ENCODE peak calls at places on chromosomes 4 and X, in seven cellular contexts. Y is nucleus accumbens; Q is activated CD4-positive, CD25-positive, alpha-beta regulatory T cell treated with anti-CD3 and anti-CD28 coated beads, Interleukin-2, amount 50 U/mL, for 72 hours; Z is GM23248; L is mesenteric fat pad; J is astrocyte of the hippocampus; W is CD4-positive, alpha-beta T cell. D is an unnamed sample.

GRCh38 chr4:105158837-105159236 is 12.2 kb downstream of the TET2 start:
- DNase-seq in Y (no peak), Q (no peak), Z (no peak), L (no peak), J (no peak), W (no peak), D (peak)

GRCh38 chrX:41589634-41590270 is 99.0 kb upstream of the GPR34 start:
- DNase-seq in Y (no peak), Q (no peak), Z (peak), L (no peak), J (peak), W (no peak), D (peak)

GRCh38 chr4:88706574-88706973 is 8.9 kb upstream of the NAP1L5 start:
- DNase-seq in Y (peak), Q (no peak), Z (peak), L (no peak), J (peak), W (no peak), D (peak)

GRCh38 chrX:48956728-48957414 is 536 bp downstream of the OTUD5 start:
- DNase-seq in Y (no peak), Q (peak), Z (peak), L (no peak), J (peak), W (peak), D (peak)

GRCh38 chr4:122898370-122899150 is 23.8 kb downstream of the NUDT6 start:
- DNase-seq in Y (no peak), Q (no peak), Z (peak), L (no peak), J (peak), W (no peak), D (no peak)

GRCh38 chr4:54281060-54281781 is 52.1 kb downstream of the PDGFRA start:
- DNase-seq in Y (no peak), Q (no peak), Z (peak), L (no peak), J (peak), W (no peak), D (no peak)

GRCh38 chr4:96009720-96010119 is 169.8 kb downstream of the PDHA2 start:
- DNase-seq in Y (no peak), Q (no peak), Z (peak), L (no peak), J (peak), W (no peak), D (no peak)

GRCh38 chr4:3303445-3303824 is 10.6 kb downstream of the RGS12 start:
- DNase-seq in Y (no peak), Q (no peak), Z (no peak), L (peak), J (no peak), W (no peak), D (no peak)

GRCh38 chr4:37415845-37416369 is 171.4 kb downstream of the NWD2 start:
- DNase-seq in Y (no peak), Q (no peak), Z (no peak), L (no peak), J (peak), W (no peak), D (no peak)

GRCh38 chrX:140507223-140507981 is 2.5 kb upstream of the SOX3 start:
- DNase-seq in Y (no peak), Q (no peak), Z (no peak), L (no peak), J (peak), W (no peak), D (peak)

D was measured in left kidney.